ENCODE peak calls at places on chromosomes 7 and 10, in six cellular contexts. H, Z, B, K, C and T are unnamed samples.

GRCh38 chr7:123847868-123848267 is 2.9 kb downstream of the HYAL4 start:
- DNase-seq in K (no peak), C (no peak), B (no peak), Z (no peak), H (no peak), T (no peak)

GRCh38 chr10:68989317-68989990 is 851 bp downstream of the KIFBP start:
- DNase-seq in B (no peak), H (no peak), Z (no peak), K (no peak), C (no peak), T (no peak)

GRCh38 chr7:87413029-87413428 is 62.5 kb downstream of the ABCB4 start:
- DNase-seq in C (no peak), Z (no peak), B (no peak), H (no peak), K (no peak), T (no peak)

GRCh38 chr10:44240766-44241165 is 144.1 kb downstream of the CXCL12 start:
- DNase-seq in B (no peak), K (no peak), C (no peak), Z (no peak), H (no peak), T (no peak)

GRCh38 chr10:133129854-133130495 is 30.0 kb upstream of the KNDC1 start:
- DNase-seq in C (no peak), K (no peak), Z (no peak), H (no peak), B (no peak), T (no peak)

GRCh38 chr10:7813481-7813880 is 4.8 kb upstream of the TAF3 start:
- DNase-seq in H (no peak), Z (no peak), B (no peak), C (no peak), K (no peak), T (no peak)

GRCh38 chr10:22805304-22805703 is 90.9 kb upstream of the PIP4K2A start:
- DNase-seq in H (peak), C (no peak), Z (no peak), B (no peak), K (no peak), T (peak)

GRCh38 chr7:154306036-154306435 is 253.8 kb downstream of the DPP6 start:
- DNase-seq in H (no peak), Z (no peak), K (no peak), C (no peak), B (no peak), T (no peak)

GRCh38 chr7:150580615-150580986 is 13.4 kb downstream of the GIMAP4 start:
- DNase-seq in H (no peak), B (no peak), Z (no peak), K (no peak), C (no peak), T (peak)

GRCh38 chr7:122225874-122226273 is 78.7 kb downstream of the FEZF1 start:
- DNase-seq in Z (no peak), B (no peak), H (no peak), C (no peak), K (no peak), T (no peak)

GRCh38 chr7:44322631-44323363 is 2.6 kb downstream of the CAMK2B start:
- DNase-seq in C (no peak), K (no peak), Z (no peak), H (no peak), B (no peak), T (peak)

GRCh38 chr10:89115876-89116627 is 91.1 kb downstream of the CH25H start:
- DNase-seq in H (no peak), K (no peak), Z (no peak), B (no peak), C (no peak), T (no peak)

GRCh38 chr10:61937631-61938284 is 36.3 kb downstream of the ARID5B start:
- DNase-seq in K (no peak), Z (no peak), H (no peak), C (no peak), B (no peak), T (no peak)

GRCh38 chr7:108234281-108234680 is 104.1 kb upstream of the LAMB4 start:
- DNase-seq in H (no peak), K (no peak), B (no peak), Z (no peak), C (no peak), T (no peak)

GRCh38 chr7:33716581-33717477 is 188.5 kb upstream of the BMPER start:
- DNase-seq in C (no peak), Z (no peak), H (no peak), B (no peak), K (no peak), T (no peak)

GRCh38 chr7:158491094-158491493 is 96.5 kb downstream of the PTPRN2 start:
- DNase-seq in C (no peak), K (no peak), B (no peak), H (no peak), Z (no peak), T (no peak)

GRCh38 chr10:121481222-121481621 is 117.0 kb downstream of the FGFR2 start:
- DNase-seq in K (no peak), Z (no peak), H (no peak), B (no peak), C (no peak), T (no peak)

GRCh38 chr10:133278577-133279265 is 2.1 kb upstream of the ADAM8 start:
- DNase-seq in K (peak), B (peak), H (no peak), C (peak), Z (no peak), T (no peak)

GRCh38 chr7:81648716-81649115 is 121.1 kb downstream of the HGF start:
- DNase-seq in H (no peak), K (no peak), Z (no peak), C (no peak), B (no peak), T (no peak)

GRCh38 chr10:113865896-113866295 is 11.4 kb downstream of the NHLRC2 start:
- DNase-seq in Z (no peak), B (no peak), H (no peak), C (no peak), K (no peak), T (no peak)

GRCh38 chr10:76309744-76310441 is 878.5 kb downstream of the LRMDA start:
- DNase-seq in B (no peak), H (no peak), Z (no peak), C (no peak), K (no peak), T (no peak)

GRCh38 chr10:110141747-110142625 is 65.4 kb upstream of the MXI1 start:
- DNase-seq in H (no peak), K (no peak), Z (no peak), C (no peak), B (no peak), T (peak)

GRCh38 chr10:80199828-80200227 is 5.5 kb downstream of the ANXA11 start:
- DNase-seq in C (no peak), K (no peak), B (no peak), Z (no peak), H (no peak), T (no peak)

GRCh38 chr7:5695037-5695708 is 86.3 kb downstream of the RNF216 start:
- DNase-seq in Z (peak), H (no peak), C (no peak), B (peak), K (peak), T (no peak)